ENCODE peak calls at places on chromosome 3, in six cellular contexts. F is MCF 10A; Y is AG09309; V is transverse colon; K is NCI-H1092; T is stimulated activated CD8-positive, alpha-beta memory T cell treated with anti-CD3 and anti-CD28 coated beads, Interleukin-4, amount 100 ng/mL, for 24 hours. D is an unnamed sample.

GRCh38 chr3:45870099-45870498 is 16.2 kb upstream of the CCR9 start:
- DNase-seq in F (no peak), Y (no peak), V (peak), K (no peak), T (peak), D (no peak)

GRCh38 chr3:172072543-172072942 is 33.2 kb downstream of the FNDC3B start:
- DNase-seq in F (no peak), Y (no peak), V (no peak), K (no peak), T (no peak), D (no peak)

GRCh38 chr3:12984023-12984823 is 89.0 kb downstream of the IQSEC1 start:
- DNase-seq in F (peak), Y (no peak), V (peak), K (peak), T (peak), D (no peak)

GRCh38 chr3:136266468-136266867 is 16.3 kb downstream of the PCCB start:
- DNase-seq in F (peak), Y (no peak), V (no peak), K (no peak), T (no peak), D (no peak)

GRCh38 chr3:184542577-184542976 is 19.0 kb upstream of the EPHB3 start:
- DNase-seq in F (no peak), Y (no peak), V (no peak), K (no peak), T (no peak), D (no peak)

GRCh38 chr3:127003175-127003555 is 20.2 kb downstream of the PLXNA1 start:
- DNase-seq in F (no peak), Y (no peak), V (no peak), K (no peak), T (no peak), D (no peak)

GRCh38 chr3:172709776-172710708 is 825 bp downstream of the NCEH1 start:
- DNase-seq in F (peak), Y (no peak), V (peak), K (no peak), T (no peak), D (no peak)

GRCh38 chr3:82103241-82103640 is 341.8 kb upstream of the GBE1 start:
- DNase-seq in F (no peak), Y (no peak), V (no peak), K (no peak), T (no peak), D (no peak)

GRCh38 chr3:197422506-197422905 is 124.1 kb upstream of the DLG1 start:
- DNase-seq in F (no peak), Y (no peak), V (no peak), K (no peak), T (no peak), D (no peak)

GRCh38 chr3:149180057-149180573 is 41.5 kb downstream of the CP start:
- DNase-seq in F (peak), Y (peak), V (peak), K (no peak), T (no peak), D (no peak)

GRCh38 chr3:112366428-112366931 is 33.5 kb downstream of the CD200 start:
- DNase-seq in F (no peak), Y (no peak), V (no peak), K (no peak), T (no peak), D (no peak)

GRCh38 chr3:194262345-194263305 is 88.5 kb downstream of the CPN2 start:
- DNase-seq in F (no peak), Y (no peak), V (no peak), K (no peak), T (no peak), D (no peak)

GRCh38 chr3:129412542-129413198 is 15.8 kb downstream of the EFCAB12 start:
- DNase-seq in F (no peak), Y (no peak), V (no peak), K (no peak), T (no peak), D (no peak)

GRCh38 chr3:197349368-197349767 is 51.0 kb upstream of the DLG1 start:
- DNase-seq in F (no peak), Y (no peak), V (no peak), K (no peak), T (no peak), D (no peak)

GRCh38 chr3:41522620-41523019 is 323.3 kb downstream of the CTNNB1 start:
- DNase-seq in F (no peak), Y (no peak), V (no peak), K (no peak), T (no peak), D (no peak)

GRCh38 chr3:105177558-105177957 is 189.2 kb upstream of the ALCAM start:
- DNase-seq in F (no peak), Y (peak), V (no peak), K (no peak), T (no peak), D (no peak)

D was measured in NCI-H1417 treated with DMSO at 0.1 percent for 48 hours.